ENCODE peak calls at places on chromosome 22, in seven cellular contexts. E, S, M, I, K, Y and P are unnamed samples.
A peak's percentile ranks its signal among the peaks of the same experiment; 100 is the strongest.

GRCh38 chr22:38973289-38974169 is 8.6 kb upstream of the APOBEC3B start:
- DNase-seq in E (no peak), S (no peak), M (peak; percentile 42), I (peak; percentile 80), K (peak; percentile 43), Y (no peak), P (peak; percentile 49)

GRCh38 chr22:44884968-44885805 is 124.6 kb downstream of the PHF21B start:
- DNase-seq in E (no peak), S (no peak), M (peak; percentile 18), I (no peak), K (no peak), Y (no peak), P (peak; percentile 19)

GRCh38 chr22:38267086-38267485 is 5.7 kb downstream of the TMEM184B start:
- DNase-seq in E (no peak), S (no peak), M (no peak), I (no peak), K (peak; percentile 60), Y (no peak), P (no peak)

GRCh38 chr22:31538815-31539214 is 42.5 kb downstream of the SFI1 start:
- DNase-seq in E (no peak), S (no peak), M (no peak), I (no peak), K (no peak), Y (peak; percentile 58), P (no peak)

GRCh38 chr22:38699784-38700183 is 959 bp downstream of the JOSD1 start:
- DNase-seq in E (no peak), S (no peak), M (peak; percentile 21), I (no peak), K (no peak), Y (no peak), P (peak; percentile 38)

GRCh38 chr22:17501679-17502285 is 61.5 kb upstream of the SLC25A18 start:
- DNase-seq in E (peak; percentile 69), S (peak; percentile 69), M (peak; percentile 63), I (no peak), K (peak; percentile 57), Y (peak; percentile 57), P (peak; percentile 29)

GRCh38 chr22:48241658-48242057 is 1479.2 kb downstream of the TBC1D22A start:
- DNase-seq in E (no peak), S (no peak), M (no peak), I (peak; percentile 30), K (no peak), Y (peak; percentile 1), P (no peak)

GRCh38 chr22:49913026-49913425 is 5.2 kb downstream of the ALG12 start:
- DNase-seq in E (no peak), S (no peak), M (no peak), I (no peak), K (no peak), Y (no peak), P (no peak)

GRCh38 chr22:44444341-44445306 is 53.4 kb downstream of the RTL6 start:
- DNase-seq in E (no peak), S (peak; percentile 60), M (no peak), I (peak; percentile 69), K (no peak), Y (no peak), P (no peak)

GRCh38 chr22:42970029-42970428 is 44.9 kb downstream of the PACSIN2 start:
- DNase-seq in E (no peak), S (no peak), M (no peak), I (no peak), K (no peak), Y (no peak), P (no peak)

GRCh38 chr22:42966389-42966998 is 48.5 kb downstream of the PACSIN2 start:
- DNase-seq in E (no peak), S (no peak), M (no peak), I (no peak), K (no peak), Y (no peak), P (no peak)

GRCh38 chr22:42967005-42967404 is 47.9 kb downstream of the PACSIN2 start:
- DNase-seq in E (no peak), S (no peak), M (no peak), I (no peak), K (no peak), Y (no peak), P (no peak)

GRCh38 chr22:42969348-42969975 is 45.5 kb downstream of the PACSIN2 start:
- DNase-seq in E (no peak), S (no peak), M (no peak), I (no peak), K (no peak), Y (no peak), P (no peak)

GRCh38 chr22:42967933-42968332 is 47.0 kb downstream of the PACSIN2 start:
- DNase-seq in E (no peak), S (no peak), M (no peak), I (no peak), K (peak; percentile 57), Y (no peak), P (no peak)
- TF ChIP-seq JUND in E (no peak), S (no peak), M (no peak), I (no peak), K (peak; percentile 12), Y (no peak), P (no peak)

GRCh38 chr22:27335102-27335660 is 466.4 kb downstream of the MN1 start:
- DNase-seq in E (no peak), S (no peak), M (no peak), I (peak; percentile 10), K (no peak), Y (no peak), P (no peak)
- TF ChIP-seq JUND in E (no peak), S (no peak), M (no peak), I (no peak), K (no peak), Y (no peak), P (no peak)

GRCh38 chr22:30132290-30132996 is 52.2 kb downstream of the HORMAD2 start:
- DNase-seq in E (no peak), S (no peak), M (no peak), I (no peak), K (no peak), Y (no peak), P (no peak)
- TF ChIP-seq JUND in E (no peak), S (no peak), M (no peak), I (no peak), K (no peak), Y (no peak), P (no peak)

GRCh38 chr22:37053310-37054077 is 2.0 kb downstream of the KCTD17 start:
- DNase-seq in E (no peak), S (no peak), M (no peak), I (no peak), K (no peak), Y (no peak), P (no peak)
- TF ChIP-seq JUND in E (no peak), S (no peak), M (no peak), I (no peak), K (no peak), Y (no peak), P (no peak)

GRCh38 chr22:24695958-24696511 is 78.5 kb downstream of the PIWIL3 start:
- DNase-seq in E (no peak), S (no peak), M (no peak), I (peak; percentile 70), K (peak; percentile 30), Y (no peak), P (no peak)
- TF ChIP-seq JUND in E (no peak), S (no peak), M (no peak), I (no peak), K (no peak), Y (no peak), P (no peak)

DNA sequence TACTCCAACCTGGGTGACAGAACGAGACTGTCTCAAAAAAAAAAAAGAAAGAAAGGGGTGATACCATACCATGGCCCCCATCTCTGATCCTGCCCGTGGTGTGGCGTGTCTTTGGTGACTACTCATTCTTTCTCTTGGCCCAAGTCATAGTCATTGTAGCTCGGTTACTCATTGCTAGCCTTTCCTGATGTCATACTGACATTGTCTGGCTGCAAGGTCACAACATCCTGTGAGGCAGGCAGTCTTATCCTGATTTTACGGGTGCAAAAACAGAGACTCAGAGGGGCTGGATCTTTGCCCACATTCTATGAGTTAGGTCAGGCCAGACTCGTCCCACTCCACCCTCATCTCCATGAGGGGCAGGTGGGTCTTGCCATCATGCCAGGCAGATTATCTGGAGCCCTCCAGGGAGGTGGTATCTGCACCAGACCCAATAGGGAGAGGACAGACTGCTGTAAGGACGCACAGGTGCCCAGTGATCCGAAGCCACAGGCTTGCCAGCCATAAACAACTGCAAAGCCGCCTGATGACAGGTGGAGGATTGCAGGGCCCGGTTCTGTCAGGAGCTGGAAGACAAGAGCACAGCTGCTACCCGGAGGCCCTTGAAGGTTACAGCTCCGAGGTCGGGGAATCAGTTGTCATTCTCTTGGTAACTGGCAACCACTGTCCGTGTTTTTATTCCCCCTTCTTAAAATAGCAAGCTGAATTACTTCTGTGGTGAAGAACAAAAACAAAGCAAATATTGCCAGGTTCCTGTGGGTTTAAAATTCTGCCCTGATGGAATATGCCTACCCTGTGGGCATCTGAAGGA is 13.8 kb downstream of the TOM1 start:
- DNase-seq in E (no peak), S (no peak), M (peak; percentile 70), I (no peak), K (no peak), Y (no peak), P (no peak)
- TF ChIP-seq JUND in E (no peak), S (no peak), M (no peak), I (no peak), K (no peak), Y (no peak), P (no peak)

GRCh38 chr22:20589614-20590476 is 82.4 kb downstream of the MED15 start:
- DNase-seq in E (no peak), S (no peak), M (no peak), I (peak; percentile 52), K (no peak), Y (no peak), P (no peak)

GRCh38 chr22:20587206-20587958 is 80.0 kb downstream of the MED15 start:
- DNase-seq in E (no peak), S (no peak), M (no peak), I (no peak), K (no peak), Y (no peak), P (no peak)

GRCh38 chr22:20586403-20586745 is 79.0 kb downstream of the MED15 start:
- DNase-seq in E (no peak), S (no peak), M (no peak), I (no peak), K (no peak), Y (no peak), P (no peak)

GRCh38 chr22:20588843-20589581 is 81.6 kb downstream of the MED15 start:
- DNase-seq in E (no peak), S (no peak), M (no peak), I (no peak), K (no peak), Y (no peak), P (no peak)

DNA sequence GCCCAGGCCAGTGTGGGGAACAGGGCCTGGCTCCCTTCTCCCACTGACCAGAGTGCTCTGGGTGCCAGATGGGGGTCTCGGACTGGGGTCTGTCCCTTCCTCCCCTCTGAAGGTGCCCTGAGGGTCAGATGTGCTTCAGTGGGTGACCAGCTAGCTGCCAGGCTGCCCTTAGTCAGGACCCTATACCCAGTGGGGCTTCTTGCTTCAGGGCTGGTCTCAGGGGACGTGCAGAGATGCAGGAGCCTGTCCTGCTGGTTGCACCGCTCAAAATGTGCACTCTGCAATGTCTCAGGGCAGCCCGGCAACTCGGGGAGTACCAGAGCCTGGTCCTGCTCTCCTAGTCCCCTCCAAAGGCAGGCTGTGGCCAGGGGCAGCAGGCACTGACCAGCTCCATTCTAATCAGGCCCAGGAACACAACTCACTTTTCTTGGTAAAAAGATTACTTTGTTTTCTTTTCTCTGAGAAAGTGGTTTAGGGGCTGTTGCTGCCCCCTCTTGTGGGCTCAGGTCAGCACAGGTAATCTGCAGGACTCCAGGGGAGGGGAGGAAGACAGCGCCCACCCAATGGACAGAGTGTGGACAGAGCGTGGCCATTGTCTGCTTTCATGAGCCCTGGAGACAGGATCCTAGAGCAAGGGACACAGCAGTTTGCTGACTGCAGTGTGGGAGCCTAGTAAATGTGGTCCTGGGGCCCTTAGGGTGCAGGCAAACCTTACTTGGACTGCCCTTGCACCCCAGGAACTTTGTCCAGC is 80.9 kb downstream of the MED15 start:
- DNase-seq in E (no peak), S (no peak), M (no peak), I (no peak), K (no peak), Y (no peak), P (no peak)
- TF ChIP-seq JUND in E (no peak), S (no peak), M (no peak), I (no peak), K (no peak), Y (no peak), P (no peak)